ENCODE peak calls at places on chromosomes 4 and X, in seven cellular contexts. X is A549, S is GM23248, O is mammary epithelial cell, L is IMR-90, F is fibroblast of lung, N is neuronal stem cell. M is an unnamed sample. For H3K4me1, the result is how much of the 10 kb centered on the place peaks cover.

GRCh38 chr4:168755643-168756482 is 254.2 kb downstream of the CBR4 start:
- DNase-seq in X (no peak), S (peak), O (peak), L (peak), F (no peak), N (no peak), M (peak)

GRCh38 chr4:6087669-6088068 is 69.4 kb upstream of the C4orf50 start:
- DNase-seq in X (peak), S (peak), O (no peak), L (peak), F (no peak), N (peak), M (no peak)

GRCh38 chr4:76209876-76210275 is 3.7 kb downstream of the SCARB2 start:
- DNase-seq in X (no peak), S (no peak), O (no peak), L (no peak), F (no peak), N (no peak), M (no peak)

GRCh38 chr4:167274346-167274745 is 40.1 kb upstream of the SPOCK3 start:
- DNase-seq in X (no peak), S (no peak), O (no peak), L (no peak), F (peak), N (no peak), M (no peak)

GRCh38 chr4:17094811-17095210 is 196.4 kb upstream of the LDB2 start:
- DNase-seq in X (no peak), S (peak), O (no peak), L (peak), F (no peak), N (no peak), M (no peak)

GRCh38 chr4:84151574-84151973 is 347.5 kb downstream of the NKX6-1 start:
- DNase-seq in X (no peak), S (no peak), O (no peak), L (no peak), F (no peak), N (no peak), M (no peak)

GRCh38 chrX:46754450-46755075 is 4.4 kb downstream of the SLC9A7 start:
- DNase-seq in X (no peak), S (no peak), O (no peak), L (no peak), F (no peak), N (no peak), M (no peak)

GRCh38 chrX:1453390-1453783 is 678 bp upstream of the ASMTL start:
- DNase-seq in X (peak), S (no peak), O (no peak), L (no peak), F (no peak), N (no peak), M (no peak)

GRCh38 chr4:142077048-142077447 is 440.7 kb downstream of the IL15 start:
- DNase-seq in X (no peak), S (no peak), O (peak), L (no peak), F (no peak), N (no peak), M (no peak)

GRCh38 chr4:119284876-119285611 is 36.9 kb downstream of the FABP2 start:
- DNase-seq in X (no peak), S (peak), O (peak), L (peak), F (peak), N (no peak), M (no peak)

GRCh38 chr4:174215936-174216699 is 67.3 kb downstream of the FBXO8 start:
- DNase-seq in X (no peak), S (no peak), O (no peak), L (no peak), F (peak), N (peak), M (no peak)

GRCh38 chrX:123728554-123728953 is 4.3 kb downstream of the THOC2 start:
- DNase-seq in X (no peak), S (no peak), O (no peak), L (no peak), F (no peak), N (no peak), M (no peak)

GRCh38 chrX:77160301-77160700 is 286.9 kb upstream of the FGF16 start:
- DNase-seq in X (no peak), S (peak), O (no peak), L (no peak), F (no peak), N (no peak), M (no peak)

GRCh38 chr4:78876568-78877320 is 62.5 kb downstream of the PAQR3 start:
- DNase-seq in X (no peak), S (peak), O (peak), L (peak), F (peak), N (no peak), M (no peak)

GRCh38 chr4:113584407-113585150 is 177.0 kb downstream of the CAMK2D start:
- DNase-seq in X (no peak), S (peak), O (no peak), L (peak), F (peak), N (no peak), M (no peak)

GRCh38 chrX:123835661-123836371 is 24.0 kb upstream of the XIAP start:
- DNase-seq in X (peak), S (peak), O (peak), L (peak), F (peak), N (no peak), M (no peak)

GRCh38 chr4:185004562-185005208 is 13.6 kb upstream of the HELT start:
- DNase-seq in X (no peak), S (no peak), O (no peak), L (no peak), F (no peak), N (no peak), M (no peak)

GRCh38 chr4:990746-991367 is 2.3 kb downstream of the SLC26A1 start:
- DNase-seq in X (no peak), S (no peak), O (no peak), L (no peak), F (no peak), N (no peak), M (no peak)

GRCh38 chr4:991451-992296 is 1.5 kb downstream of the SLC26A1 start:
- DNase-seq in X (no peak), S (no peak), O (no peak), L (no peak), F (no peak), N (no peak), M (no peak)

GRCh38 chr4:995311-996026 is 2.3 kb upstream of the SLC26A1 start:
- DNase-seq in X (no peak), S (no peak), O (no peak), L (no peak), F (no peak), N (no peak), M (no peak)

GRCh38 chr4:992297-993110 is 700 bp downstream of the SLC26A1 start:
- DNase-seq in X (peak), S (no peak), O (no peak), L (peak), F (no peak), N (no peak), M (no peak)

DNA sequence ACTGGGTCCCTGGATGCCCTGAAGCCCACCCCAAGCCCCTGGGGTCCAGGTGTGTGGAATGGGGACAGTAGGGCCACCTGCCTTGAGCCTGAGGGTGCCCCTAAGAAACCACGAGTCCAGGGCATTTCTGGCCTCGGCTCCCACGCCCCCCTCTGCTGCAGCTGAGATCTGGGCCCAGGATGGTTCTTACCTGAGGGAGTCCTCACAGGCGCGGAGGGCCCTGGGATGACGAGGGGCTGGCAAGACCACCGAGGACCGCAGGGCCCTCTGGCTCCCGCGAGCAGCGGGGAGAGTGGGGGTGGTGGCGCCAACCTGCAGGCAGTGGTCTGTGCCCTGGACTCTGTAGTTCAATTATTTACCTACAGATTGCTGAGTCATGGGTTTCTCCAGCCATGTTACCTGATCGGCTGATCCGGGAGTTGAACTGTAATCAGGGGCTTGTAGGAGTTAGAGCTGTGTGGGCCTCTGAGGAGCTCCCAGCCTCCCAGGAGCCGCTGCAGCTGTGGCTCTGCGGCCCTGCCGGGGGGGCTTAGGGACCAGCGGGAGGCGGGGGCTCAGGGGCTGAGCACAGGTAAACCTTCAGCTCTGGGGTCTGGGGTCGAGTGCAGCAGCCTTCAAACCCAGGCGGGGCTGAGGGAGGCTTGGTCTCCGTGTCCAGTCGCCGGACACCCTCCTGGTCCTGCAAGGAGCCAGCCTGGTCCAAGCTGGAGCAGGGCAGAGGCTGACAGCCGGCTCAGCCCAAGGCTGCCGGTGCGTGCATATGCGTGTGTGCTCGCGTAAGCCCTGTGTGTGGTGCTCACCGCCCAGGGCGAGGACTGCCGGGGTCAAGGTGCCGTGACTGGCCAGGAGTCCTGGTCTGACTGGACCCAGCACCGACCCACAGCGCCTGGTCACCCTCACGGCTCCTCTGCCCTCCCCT is at the start of gene SLC26A1:
- DNase-seq in X (no peak), S (no peak), O (no peak), L (no peak), F (no peak), N (no peak), M (no peak)
- H3K4me2 ChIP-seq in X (peak), S (no peak), O (no peak), L (peak), F (no peak), N (peak), M (no peak)

DNA sequence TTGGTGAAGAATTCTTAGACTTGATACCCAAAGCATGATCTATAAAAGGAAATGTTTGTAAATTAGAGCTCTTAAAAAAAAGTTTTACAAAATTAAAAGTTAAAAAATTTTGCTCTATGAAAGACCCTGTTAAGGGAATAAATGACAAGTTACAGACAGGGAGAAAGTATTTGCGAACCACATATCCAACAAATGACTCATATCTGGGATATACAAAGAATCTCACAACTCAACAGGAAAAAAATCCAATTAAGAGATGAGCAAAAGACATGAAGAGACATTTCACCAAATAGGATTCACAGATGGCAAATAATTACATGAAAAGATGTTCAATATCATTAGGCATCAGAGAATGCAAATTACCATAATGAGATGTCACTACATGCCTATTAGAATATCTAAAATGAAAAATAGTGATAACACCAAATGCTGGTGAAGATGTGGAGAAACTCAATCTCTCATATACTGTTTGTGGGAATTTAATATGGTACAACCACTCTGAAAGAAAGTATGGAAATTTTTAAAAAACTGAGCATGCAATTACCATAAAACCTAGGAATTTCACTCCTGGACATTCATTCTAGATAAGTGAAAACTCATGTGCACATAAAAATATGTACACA is 100.8 kb upstream of the EOLA2 start:
- DNase-seq in X (no peak), S (peak), O (no peak), L (peak), F (no peak), N (no peak), M (peak)
- H3K4me1 ChIP-seq in X (under half), S (under half), O (under half), L (under half), F (under half), N (under half), M (under half)

GRCh38 chrX:138859421-138859820 is 147.9 kb upstream of the FGF13 start:
- DNase-seq in X (no peak), S (peak), O (no peak), L (no peak), F (peak), N (no peak), M (no peak)
- H3K27ac ChIP-seq in X (no peak), S (peak), O (no peak), L (no peak), F (no peak), N (no peak), M (no peak)

DNA sequence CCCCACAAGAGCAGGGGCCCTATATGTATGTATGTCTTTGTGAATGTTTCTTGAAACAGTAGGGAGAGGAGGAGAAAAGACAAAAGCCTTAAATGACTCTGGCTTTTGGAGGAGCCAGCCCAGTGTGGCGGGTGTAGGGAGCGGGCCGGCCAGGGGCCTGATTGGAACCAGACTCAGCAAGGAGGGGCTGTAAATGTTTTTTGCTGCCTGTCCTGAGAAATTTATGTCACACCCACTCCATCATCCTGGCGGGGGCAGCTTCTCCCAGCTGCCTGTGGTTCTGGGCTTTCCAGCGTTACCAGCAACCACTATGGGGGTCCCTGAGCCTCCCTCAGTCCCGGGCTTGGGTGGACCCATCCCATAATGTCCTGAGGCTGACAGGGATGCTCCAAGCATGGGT is 130.8 kb downstream of the PJA1 start:
- DNase-seq in X (no peak), S (no peak), O (no peak), L (no peak), F (no peak), N (no peak), M (no peak)
- H3K4me2 ChIP-seq in X (no peak), S (no peak), O (no peak), L (no peak), F (no peak), N (no peak), M (no peak)